ENCODE peak calls at places on chromosomes 2 and 18, in six cellular contexts. I is CD8-positive, alpha-beta T cell; F is effector memory CD4-positive, alpha-beta T cell; K is HCT116; U is psoas muscle; W is HAP-1. Q is an unnamed sample. For H3K4me1, the result is how much of the 10 kb centered on the place peaks cover.

GRCh38 chr18:59799383-59800015 is 100.3 kb upstream of the PMAIP1 start:
- DNase-seq in K (no peak), U (no peak), I (no peak), F (no peak), W (no peak), Q (no peak)

GRCh38 chr2:206955253-206955652 is 15.9 kb downstream of the CPO start:
- DNase-seq in U (no peak), K (no peak), W (no peak), F (no peak), I (no peak), Q (no peak)

GRCh38 chr18:24741961-24742738 is 281.7 kb downstream of the HRH4 start:
- DNase-seq in W (no peak), U (no peak), F (no peak), I (no peak), K (no peak), Q (no peak)

GRCh38 chr18:35387367-35387685 is 10.2 kb upstream of the ZNF396 start:
- DNase-seq in K (no peak), F (no peak), U (no peak), W (no peak), I (no peak), Q (no peak)

GRCh38 chr2:149189769-149190168 is 140.6 kb upstream of the LYPD6 start:
- DNase-seq in F (no peak), K (no peak), W (no peak), I (no peak), U (no peak), Q (no peak)

GRCh38 chr2:10453899-10454298 is 5.8 kb upstream of the ODC1 start:
- DNase-seq in W (no peak), I (no peak), F (no peak), K (no peak), U (no peak), Q (no peak)

GRCh38 chr2:205375453-205375852 is 306.8 kb upstream of the NRP2 start:
- DNase-seq in F (no peak), W (no peak), I (no peak), U (no peak), K (no peak), Q (no peak)

GRCh38 chr2:129101186-129101585 is 782.5 kb upstream of the HS6ST1 start:
- DNase-seq in F (no peak), W (no peak), I (no peak), K (no peak), U (no peak), Q (no peak)

GRCh38 chr2:46812381-46813024 is 103.1 kb downstream of the MCFD2 start:
- DNase-seq in F (no peak), W (no peak), K (no peak), U (peak), I (no peak), Q (no peak)

GRCh38 chr2:127906206-127906926 is 20.6 kb upstream of the AMMECR1L start:
- DNase-seq in W (no peak), U (no peak), I (no peak), F (no peak), K (no peak), Q (peak)

GRCh38 chr2:9952286-9952737 is 819 bp downstream of the GRHL1 start:
- DNase-seq in U (no peak), I (no peak), F (no peak), W (no peak), K (no peak), Q (no peak)

GRCh38 chr2:36355157-36355889 is at the start of gene CRIM1:
- DNase-seq in U (peak), F (no peak), K (peak), I (peak), W (peak), Q (peak)
- H3K4me1 ChIP-seq in U (under half), F (under half), K (half or more), I (under half), W (under half), Q (under half)

GRCh38 chr2:17607379-17607778 is 66.9 kb downstream of the VSNL1 start:
- DNase-seq in F (no peak), W (no peak), I (no peak), K (no peak), U (no peak), Q (no peak)
- H3K4me1 ChIP-seq in F (under half), W (under half), I (under half), K (under half), U (under half), Q (under half)

GRCh38 chr2:172248381-172249173 is 145.9 kb upstream of the DLX2 start:
- DNase-seq in K (no peak), W (no peak), I (no peak), U (no peak), F (no peak), Q (no peak)

GRCh38 chr2:172249336-172249735 is 146.6 kb upstream of the DLX2 start:
- DNase-seq in F (no peak), K (no peak), I (no peak), U (no peak), W (no peak), Q (no peak)

GRCh38 chr2:172244419-172245130 is 141.9 kb upstream of the DLX2 start:
- DNase-seq in F (no peak), I (no peak), K (no peak), U (no peak), W (no peak), Q (no peak)

GRCh38 chr2:172247203-172247602 is 144.5 kb upstream of the DLX2 start:
- DNase-seq in W (no peak), K (no peak), F (no peak), I (no peak), U (no peak), Q (no peak)

GRCh38 chr2:172246649-172247048 is 143.9 kb upstream of the DLX2 start:
- DNase-seq in W (no peak), I (no peak), K (peak), U (no peak), F (no peak), Q (no peak)
- H3K4me1 ChIP-seq in W (under half), I (under half), K (half or more), U (under half), F (under half), Q (under half)

GRCh38 chr2:160334028-160334729 is 134.1 kb upstream of the ITGB6 start:
- DNase-seq in I (no peak), F (peak), U (no peak), K (no peak), W (no peak), Q (no peak)
- H3K4me1 ChIP-seq in I (half or more), F (under half), U (half or more), K (under half), W (under half), Q (under half)

Q was measured in H9.